ENCODE peak calls at places on chromosomes 5 and 9, in seven cellular contexts. D, G, W, C, L, U and T are unnamed samples.

GRCh38 chr9:125649315-125649714 is 57.7 kb downstream of the MAPKAP1 start:
- DNase-seq in L (peak; percentile 83), C (peak; percentile 26), G (no peak), D (peak; percentile 4), W (no peak), U (peak; percentile 92), T (no peak)

GRCh38 chr5:27144456-27144855 is 106.1 kb upstream of the CDH9 start:
- DNase-seq in W (no peak), L (no peak), D (no peak), U (no peak), G (no peak), C (no peak), T (no peak)

GRCh38 chr9:112015149-112015548 is 118.5 kb downstream of the UGCG start:
- DNase-seq in D (no peak), C (no peak), U (no peak), G (no peak), L (no peak), W (no peak), T (no peak)

GRCh38 chr5:125584119-125584518 is 837.7 kb upstream of the ZNF608 start:
- DNase-seq in L (no peak), G (no peak), C (no peak), W (no peak), U (no peak), D (no peak), T (no peak)

GRCh38 chr5:16552666-16553343 is 64.0 kb downstream of the RETREG1 start:
- DNase-seq in D (peak; percentile 75), U (peak; percentile 52), L (peak; percentile 58), G (peak; percentile 88), C (peak; percentile 42), W (peak; percentile 49), T (no peak)

GRCh38 chr5:149581192-149581861 is at the start of gene ARHGEF37:
- DNase-seq in C (peak; percentile 31), D (peak; percentile 44), L (peak; percentile 81), G (peak; percentile 96), W (no peak), U (peak; percentile 93), T (peak; percentile 95)

GRCh38 chr5:178683758-178684157 is 46.7 kb downstream of the ZNF354A start:
- DNase-seq in C (no peak), G (no peak), L (no peak), D (no peak), W (peak; percentile 55), U (no peak), T (no peak)

GRCh38 chr9:130313103-130313858 is 47.7 kb downstream of the HMCN2 start:
- DNase-seq in D (no peak), G (no peak), C (no peak), L (no peak), W (no peak), U (peak; percentile 33), T (no peak)

GRCh38 chr5:64869419-64869818 is 100.7 kb downstream of the CWC27 start:
- DNase-seq in C (no peak), L (no peak), U (peak; percentile 56), W (peak; percentile 15), D (no peak), G (no peak), T (no peak)

GRCh38 chr5:15452030-15452429 is 48.0 kb upstream of the FBXL7 start:
- DNase-seq in W (no peak), L (no peak), U (no peak), C (no peak), D (no peak), G (no peak), T (no peak)

GRCh38 chr5:68303038-68303738 is 87.6 kb downstream of the PIK3R1 start:
- DNase-seq in L (no peak), D (no peak), G (no peak), W (no peak), C (no peak), U (no peak), T (no peak)

GRCh38 chr9:92970467-92970923 is 23.2 kb downstream of the FGD3 start:
- DNase-seq in U (no peak), L (no peak), D (no peak), G (peak; percentile 8), W (peak; percentile 27), C (no peak), T (no peak)

GRCh38 chr5:108696951-108697715 is 50.6 kb upstream of the FER start:
- DNase-seq in G (no peak), U (no peak), D (no peak), L (no peak), W (no peak), C (no peak), T (no peak)

GRCh38 chr5:131534995-131535394 is 100.0 kb downstream of the RAPGEF6 start:
- DNase-seq in W (no peak), G (no peak), D (no peak), L (no peak), C (no peak), U (peak; percentile 70), T (no peak)

GRCh38 chr9:87263291-87263690 is 234.4 kb upstream of the DAPK1 start:
- DNase-seq in C (no peak), L (no peak), G (no peak), W (peak; percentile 28), U (no peak), D (no peak), T (no peak)

GRCh38 chr9:87256973-87257372 is 240.7 kb upstream of the DAPK1 start:
- DNase-seq in C (no peak), G (no peak), D (no peak), W (no peak), L (no peak), U (no peak), T (no peak)

GRCh38 chr9:87260171-87260570 is 237.5 kb upstream of the DAPK1 start:
- DNase-seq in U (no peak), C (no peak), L (no peak), G (no peak), W (no peak), D (no peak), T (no peak)

GRCh38 chr9:87255437-87256155 is 242.1 kb upstream of the DAPK1 start:
- DNase-seq in D (no peak), U (no peak), C (no peak), W (no peak), L (no peak), G (no peak), T (no peak)

GRCh38 chr9:87259543-87259942 is 238.1 kb upstream of the DAPK1 start:
- DNase-seq in G (no peak), D (no peak), U (no peak), L (no peak), W (no peak), C (no peak), T (no peak)
- TF ChIP-seq POLR2A in G (no peak), D (no peak), U (no peak), L (no peak), W (no peak), C (no peak), T (no peak)

GRCh38 chr5:76766746-76767145 is 50.8 kb downstream of the F2R start:
- DNase-seq in D (no peak), C (no peak), U (peak; percentile 68), G (no peak), L (no peak), W (no peak), T (no peak)

GRCh38 chr5:76763136-76763535 is 47.2 kb downstream of the F2R start:
- DNase-seq in L (no peak), W (no peak), U (no peak), D (no peak), C (no peak), G (no peak), T (no peak)

GRCh38 chr5:76762484-76762883 is 46.6 kb downstream of the F2R start:
- DNase-seq in G (no peak), C (no peak), W (peak; percentile 31), D (no peak), L (no peak), U (no peak), T (no peak)

GRCh38 chr5:76765249-76765648 is 49.3 kb downstream of the F2R start:
- DNase-seq in U (no peak), L (no peak), D (no peak), W (no peak), G (no peak), C (no peak), T (no peak)

GRCh38 chr5:76764374-76764773 is 48.4 kb downstream of the F2R start:
- DNase-seq in W (no peak), L (no peak), D (no peak), C (no peak), U (no peak), G (no peak), T (no peak)
- TF ChIP-seq POLR2A in W (no peak), L (no peak), D (no peak), C (no peak), U (no peak), G (no peak), T (no peak)

GRCh38 chr5:138930371-138931097 is 55.4 kb upstream of the LRRTM2 start:
- DNase-seq in L (peak; percentile 16), C (no peak), D (no peak), W (no peak), U (no peak), G (peak; percentile 16), T (no peak)

GRCh38 chr5:138934971-138935370 is 59.8 kb upstream of the LRRTM2 start:
- DNase-seq in D (no peak), C (no peak), G (peak; percentile 21), W (no peak), L (no peak), U (no peak), T (no peak)

GRCh38 chr5:138933522-138934290 is 58.6 kb upstream of the LRRTM2 start:
- DNase-seq in C (no peak), U (no peak), L (peak; percentile 15), D (no peak), W (no peak), G (peak; percentile 14), T (no peak)

GRCh38 chr5:138929571-138929955 is 54.4 kb upstream of the LRRTM2 start:
- DNase-seq in G (no peak), W (no peak), C (no peak), D (no peak), U (no peak), L (no peak), T (no peak)

GRCh38 chr5:138932171-138932810 is 57.2 kb upstream of the LRRTM2 start:
- DNase-seq in L (peak; percentile 28), W (no peak), D (no peak), C (no peak), U (no peak), G (peak; percentile 25), T (no peak)
- TF ChIP-seq POLR2A in L (no peak), W (no peak), D (no peak), C (no peak), U (no peak), G (no peak), T (no peak)

DNA sequence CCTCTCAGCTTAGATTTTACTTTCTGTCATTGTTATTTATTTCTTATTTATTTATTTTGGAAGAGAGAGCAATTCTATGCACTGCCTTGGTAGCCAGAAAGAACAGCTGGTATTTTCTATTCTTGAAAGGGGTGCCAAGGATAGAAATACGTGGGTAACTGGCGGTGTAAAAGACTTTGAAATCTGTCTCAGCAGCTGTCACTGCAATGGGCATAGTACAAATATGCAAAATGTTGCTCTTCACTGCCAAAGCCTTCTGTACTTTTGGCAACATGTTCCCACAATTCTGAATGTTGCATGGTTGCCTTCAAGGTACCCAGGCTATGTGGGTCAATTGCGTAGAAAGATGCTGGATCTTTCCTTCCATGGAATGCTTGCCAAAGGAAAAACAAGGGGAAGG is 230.2 kb upstream of the EDIL3 start:
- DNase-seq in D (no peak), L (no peak), G (no peak), W (no peak), U (no peak), C (no peak), T (no peak)
- TF ChIP-seq POLR2A in D (no peak), L (no peak), G (no peak), W (no peak), U (no peak), C (no peak), T (no peak)

GRCh38 chr9:136603216-136603615 is 57.4 kb upstream of the NOTCH1 start:
- DNase-seq in D (no peak), U (no peak), C (no peak), G (no peak), W (no peak), L (no peak), T (no peak)
- TF ChIP-seq POLR2A in D (no peak), U (no peak), C (no peak), G (no peak), W (no peak), L (no peak), T (no peak)